ENCODE peak calls at places on chromosomes 16 and 17, in seven cellular contexts. T is GM18507, K is RCC 7860, U is NCI-H345, C is M059J, H is hypothalamus, R is endothelial cell. P is an unnamed sample.

GRCh38 chr16:64880994-64881393 is 240.9 kb downstream of the CDH11 start:
- DNase-seq in T (no peak), K (no peak), U (no peak), C (no peak), H (no peak), R (no peak), P (no peak)

GRCh38 chr17:81480140-81480917 is 32.3 kb downstream of the ACTG1 start:
- DNase-seq in T (no peak), K (peak), U (no peak), C (peak), H (no peak), R (no peak), P (no peak)

GRCh38 chr17:67165201-67165600 is 79.8 kb downstream of the HELZ start:
- DNase-seq in T (no peak), K (no peak), U (no peak), C (no peak), H (no peak), R (no peak), P (no peak)

GRCh38 chr16:74586948-74587347 is 20.0 kb downstream of the GLG1 start:
- DNase-seq in T (no peak), K (no peak), U (no peak), C (no peak), H (no peak), R (no peak), P (no peak)

GRCh38 chr17:47188266-47188665 is 829 bp downstream of the CDC27 start:
- DNase-seq in T (no peak), K (no peak), U (no peak), C (peak), H (no peak), R (no peak), P (no peak)

GRCh38 chr17:35069311-35069710 is 5.8 kb upstream of the RFFL start:
- DNase-seq in T (no peak), K (no peak), U (no peak), C (no peak), H (no peak), R (no peak), P (no peak)

GRCh38 chr16:2810651-2811050 is 6.4 kb upstream of the PRSS21 start:
- DNase-seq in T (no peak), K (no peak), U (no peak), C (no peak), H (no peak), R (no peak), P (no peak)

GRCh38 chr17:78173025-78173715 is 4.8 kb downstream of the SYNGR2 start:
- DNase-seq in T (no peak), K (no peak), U (no peak), C (no peak), H (no peak), R (no peak), P (no peak)

GRCh38 chr17:50055426-50056216 is at the start of gene ITGA3:
- DNase-seq in T (peak), K (peak), U (peak), C (peak), H (peak), R (peak), P (no peak)

GRCh38 chr17:17724307-17724921 is 43.2 kb downstream of the RAI1 start:
- DNase-seq in T (peak), K (no peak), U (peak), C (no peak), H (no peak), R (peak), P (no peak)

GRCh38 chr17:74183411-74183810 is 20.1 kb upstream of the RPL38 start:
- DNase-seq in T (no peak), K (no peak), U (no peak), C (no peak), H (no peak), R (no peak), P (no peak)

GRCh38 chr17:72120878-72121163 is at the start of gene SOX9:
- DNase-seq in T (peak), K (peak), U (peak), C (peak), H (peak), R (peak), P (peak)

GRCh38 chr17:65270932-65271700 is 133.9 kb downstream of the RGS9 start:
- DNase-seq in T (no peak), K (no peak), U (no peak), C (no peak), H (no peak), R (no peak), P (no peak)

GRCh38 chr16:75580-76501 is 2.2 kb upstream of the MPG start:
- DNase-seq in T (no peak), K (peak), U (no peak), C (peak), H (no peak), R (peak), P (no peak)

GRCh38 chr17:81685108-81685507 is 1.3 kb downstream of the HGS start:
- DNase-seq in T (no peak), K (peak), U (no peak), C (peak), H (no peak), R (no peak), P (no peak)

GRCh38 chr16:29909398-29909797 is 9.1 kb downstream of the ASPHD1 start:
- DNase-seq in T (no peak), K (peak), U (no peak), C (peak), H (no peak), R (no peak), P (no peak)

GRCh38 chr17:72556944-72557826 is 436.4 kb downstream of the SOX9 start:
- DNase-seq in T (peak), K (peak), U (peak), C (peak), H (peak), R (peak), P (no peak)

GRCh38 chr17:77254961-77255741 is 114.4 kb downstream of the SEC14L1 start:
- DNase-seq in T (no peak), K (peak), U (peak), C (peak), H (no peak), R (no peak), P (no peak)